ENCODE peak calls at places on chromosomes 13 and 19, in nine cellular contexts. D is A549, I is NB4, G is tibial nerve, B is adrenal gland, X is HCT116, V is Peyer's patch, T is body of pancreas, C is heart left ventricle. Z is an unnamed sample.

GRCh38 chr13:113474179-113474578 is 16.3 kb downstream of the DCUN1D2 start:
- DNase-seq in D (no peak), I (peak), G (no peak), B (no peak), X (no peak), V (no peak), T (no peak), C (no peak), Z (no peak)

GRCh38 chr13:112118451-112119064 is 51.6 kb downstream of the SOX1 start:
- DNase-seq in D (no peak), I (no peak), G (no peak), B (no peak), X (no peak), V (no peak), T (no peak), C (peak), Z (no peak)

GRCh38 chr19:30273184-30273583 is 99.0 kb upstream of the ZNF536 start:
- DNase-seq in D (no peak), I (no peak), G (no peak), B (no peak), X (no peak), V (no peak), T (no peak), C (no peak), Z (no peak)

GRCh38 chr13:27483421-27483820 is 33.1 kb upstream of the MTIF3 start:
- DNase-seq in D (no peak), I (no peak), G (no peak), B (no peak), X (no peak), V (peak), T (no peak), C (no peak), Z (peak)

GRCh38 chr19:16208847-16209246 is 11.1 kb downstream of the AP1M1 start:
- DNase-seq in D (no peak), I (no peak), G (no peak), B (no peak), X (no peak), V (peak), T (no peak), C (no peak), Z (no peak)

GRCh38 chr19:47376589-47377144 is 27.6 kb downstream of the DHX34 start:
- DNase-seq in D (no peak), I (peak), G (no peak), B (no peak), X (no peak), V (no peak), T (no peak), C (no peak), Z (no peak)

GRCh38 chr19:10228925-10229324 is 2.2 kb downstream of the S1PR2 start:
- DNase-seq in D (peak), I (peak), G (peak), B (no peak), X (no peak), V (peak), T (no peak), C (no peak), Z (no peak)

GRCh38 chr13:110455941-110456340 is 105.6 kb downstream of the RAB20 start:
- DNase-seq in D (peak), I (peak), G (peak), B (peak), X (peak), V (peak), T (peak), C (peak), Z (peak)

GRCh38 chr13:26872444-26873173 is 112.0 kb upstream of the GPR12 start:
- DNase-seq in D (peak), I (peak), G (no peak), B (peak), X (peak), V (peak), T (peak), C (peak), Z (peak)

GRCh38 chr13:106916329-106916728 is 348.4 kb upstream of the ARGLU1 start:
- DNase-seq in D (no peak), I (no peak), G (no peak), B (no peak), X (no peak), V (no peak), T (no peak), C (no peak), Z (no peak)

GRCh38 chr13:51801631-51802099 is 2.3 kb downstream of the DHRS12 start:
- DNase-seq in D (peak), I (no peak), G (peak), B (peak), X (no peak), V (peak), T (peak), C (peak), Z (peak)

GRCh38 chr13:77980592-77980991 is 62.0 kb upstream of the EDNRB start:
- DNase-seq in D (peak), I (no peak), G (no peak), B (no peak), X (no peak), V (no peak), T (no peak), C (no peak), Z (no peak)

GRCh38 chr13:26811636-26812035 is 51.0 kb upstream of the GPR12 start:
- DNase-seq in D (no peak), I (no peak), G (no peak), B (no peak), X (no peak), V (no peak), T (no peak), C (no peak), Z (peak)

GRCh38 chr13:21014666-21015170 is 46.7 kb downstream of the LATS2 start:
- DNase-seq in D (peak), I (no peak), G (no peak), B (peak), X (no peak), V (peak), T (no peak), C (no peak), Z (peak)

GRCh38 chr19:29487432-29487831 is 38.4 kb upstream of the VSTM2B start:
- DNase-seq in D (no peak), I (peak), G (no peak), B (no peak), X (no peak), V (peak), T (no peak), C (no peak), Z (no peak)

GRCh38 chr13:24274452-24274971 is 34.9 kb upstream of the C1QTNF9 start:
- DNase-seq in D (no peak), I (no peak), G (no peak), B (no peak), X (no peak), V (peak), T (no peak), C (peak), Z (no peak)

GRCh38 chr13:111239754-111240670 is 80.4 kb upstream of the TEX29 start:
- DNase-seq in D (no peak), I (peak), G (no peak), B (no peak), X (no peak), V (no peak), T (no peak), C (no peak), Z (no peak)

GRCh38 chr13:25046985-25047660 is 48.8 kb upstream of the PABPC3 start:
- DNase-seq in D (no peak), I (no peak), G (no peak), B (no peak), X (no peak), V (no peak), T (no peak), C (no peak), Z (no peak)

GRCh38 chr13:49956131-49956530 is 20.0 kb upstream of the SPRYD7 start:
- DNase-seq in D (no peak), I (peak), G (no peak), B (no peak), X (no peak), V (no peak), T (no peak), C (no peak), Z (no peak)

GRCh38 chr19:52227980-52228379 is 38.1 kb downstream of the PPP2R1A start:
- DNase-seq in D (no peak), I (no peak), G (no peak), B (no peak), X (no peak), V (no peak), T (no peak), C (no peak), Z (no peak)

GRCh38 chr13:33180009-33180804 is 105.3 kb downstream of the STARD13 start:
- DNase-seq in D (no peak), I (no peak), G (no peak), B (no peak), X (no peak), V (no peak), T (no peak), C (no peak), Z (no peak)

GRCh38 chr19:32674153-32674958 is 624 bp downstream of the ANKRD27 start:
- DNase-seq in D (no peak), I (peak), G (no peak), B (no peak), X (no peak), V (no peak), T (no peak), C (no peak), Z (no peak)
- TF ChIP-seq CTCF in D (no peak), I (no peak), G (no peak), B (peak), X (no peak), V (peak), T (no peak), C (no peak), Z (no peak)

GRCh38 chr19:18671303-18672043 is 12.0 kb upstream of the CRTC1 start:
- DNase-seq in D (no peak), I (no peak), G (no peak), B (no peak), X (no peak), V (no peak), T (no peak), C (no peak), Z (no peak)

GRCh38 chr19:18668744-18669523 is 14.5 kb upstream of the CRTC1 start:
- DNase-seq in D (no peak), I (no peak), G (no peak), B (no peak), X (no peak), V (no peak), T (no peak), C (no peak), Z (no peak)

GRCh38 chr19:18669883-18670282 is 13.6 kb upstream of the CRTC1 start:
- DNase-seq in D (no peak), I (no peak), G (no peak), B (no peak), X (no peak), V (no peak), T (no peak), C (no peak), Z (no peak)

GRCh38 chr19:18669524-18669817 is 14.0 kb upstream of the CRTC1 start:
- DNase-seq in D (no peak), I (no peak), G (no peak), B (no peak), X (no peak), V (no peak), T (no peak), C (no peak), Z (no peak)

DNA sequence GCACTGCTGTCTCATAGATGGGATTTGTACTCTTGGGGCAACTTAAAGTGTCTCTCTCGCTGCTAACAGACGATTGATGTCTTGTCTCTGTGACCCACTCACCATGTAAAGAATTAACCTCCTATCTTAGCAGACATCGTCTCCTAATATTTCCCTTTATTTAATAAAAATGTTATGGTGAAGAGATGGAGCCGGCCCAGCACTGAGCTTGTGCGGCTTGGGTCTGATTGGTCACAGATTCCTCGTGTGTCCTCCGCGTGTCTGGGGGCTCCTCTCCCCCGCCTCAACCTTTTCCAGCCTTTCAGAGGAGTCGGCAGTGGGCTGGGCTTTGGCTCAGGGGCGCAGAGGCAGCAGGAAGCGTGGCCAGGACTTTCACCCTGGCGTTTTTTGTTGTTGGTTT is 13.2 kb upstream of the CRTC1 start:
- DNase-seq in D (no peak), I (no peak), G (no peak), B (no peak), X (no peak), V (no peak), T (no peak), C (no peak), Z (no peak)
- H3K4me3 ChIP-seq in D (no peak), I (no peak), G (no peak), B (no peak), X (no peak), V (no peak), T (no peak), C (no peak), Z (no peak)

GRCh38 chr13:30610311-30610710 is 7.4 kb upstream of the USPL1 start:
- DNase-seq in D (no peak), I (no peak), G (no peak), B (no peak), X (no peak), V (no peak), T (no peak), C (no peak), Z (no peak)
- TF ChIP-seq POLR2A in D (no peak), I (no peak), G (no peak), B (no peak), X (no peak), V (no peak), T (no peak), C (no peak), Z (no peak)

DNA sequence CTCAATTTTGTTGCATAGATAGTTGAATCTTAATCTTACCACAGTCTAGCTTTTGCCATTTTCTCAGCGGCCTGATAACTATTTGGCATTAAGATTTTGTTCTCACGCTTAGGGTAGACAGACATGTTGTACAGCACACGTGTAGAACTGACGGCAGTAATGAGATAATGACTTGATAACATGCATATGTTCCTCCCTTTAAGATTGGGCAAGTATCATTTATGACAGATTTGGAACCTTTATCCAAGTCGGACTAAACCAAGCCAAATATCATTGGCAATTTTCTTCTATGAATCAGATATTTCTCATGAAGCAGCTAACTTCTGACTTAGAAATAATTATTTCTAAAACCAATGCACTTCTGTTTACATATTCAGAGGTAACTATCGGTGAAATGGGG is 205.5 kb downstream of the NDFIP2 start:
- DNase-seq in D (no peak), I (no peak), G (no peak), B (no peak), X (no peak), V (no peak), T (no peak), C (no peak), Z (no peak)
- TF ChIP-seq CTCF in D (no peak), I (no peak), G (no peak), B (no peak), X (no peak), V (no peak), T (no peak), C (no peak), Z (no peak)

GRCh38 chr19:45971260-45971902 is 2.3 kb downstream of the NOVA2 start:
- DNase-seq in D (no peak), I (no peak), G (no peak), B (no peak), X (no peak), V (no peak), T (no peak), C (no peak), Z (no peak)

GRCh38 chr19:45975296-45975695 is 1.6 kb upstream of the NOVA2 start:
- DNase-seq in D (no peak), I (no peak), G (no peak), B (no peak), X (no peak), V (no peak), T (no peak), C (no peak), Z (no peak)

GRCh38 chr19:45972944-45973525 is 630 bp downstream of the NOVA2 start:
- DNase-seq in D (no peak), I (no peak), G (no peak), B (no peak), X (no peak), V (no peak), T (no peak), C (no peak), Z (no peak)

GRCh38 chr19:45972081-45972943 is 1.4 kb downstream of the NOVA2 start:
- DNase-seq in D (no peak), I (peak), G (peak), B (no peak), X (no peak), V (no peak), T (no peak), C (no peak), Z (no peak)

DNA sequence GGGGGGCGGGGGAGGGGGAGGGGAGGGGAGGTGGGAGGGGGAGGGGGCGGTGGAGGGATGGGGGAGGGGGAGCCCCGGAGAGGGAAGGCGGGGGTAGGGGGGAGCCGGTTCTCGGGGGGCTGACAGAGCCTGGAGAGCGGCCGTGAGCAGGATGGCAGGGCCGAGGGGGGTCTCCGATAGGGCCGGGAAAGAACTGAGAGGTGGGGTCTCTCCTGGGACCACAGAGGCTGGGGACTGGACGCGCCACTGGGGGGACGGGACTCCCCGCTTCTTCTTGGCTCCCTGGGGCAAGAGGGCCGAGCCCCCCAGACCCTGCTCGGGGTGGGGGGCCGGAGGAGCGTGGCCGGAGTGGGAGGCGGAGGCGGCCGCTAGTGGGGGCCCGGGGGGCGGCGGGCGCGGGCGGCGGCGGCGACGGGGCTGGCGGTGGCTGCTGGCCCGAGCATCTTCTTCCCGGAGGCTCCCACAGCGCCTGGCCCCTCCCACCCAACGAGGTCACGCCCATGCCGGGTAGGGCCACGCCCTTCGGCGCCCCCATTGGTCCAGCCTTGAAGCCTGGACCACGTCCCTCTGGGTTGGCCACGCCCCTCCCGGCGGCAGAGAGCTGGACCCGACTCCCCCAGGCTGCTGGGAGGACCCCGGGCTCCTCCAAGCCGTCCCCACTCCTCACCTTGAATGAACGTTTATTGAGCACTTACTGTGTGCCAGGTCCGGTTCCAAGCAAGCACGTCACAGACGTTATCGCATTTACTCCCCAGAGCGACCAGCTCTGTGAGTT is at the start of gene NOVA2:
- DNase-seq in D (peak), I (peak), G (peak), B (peak), X (peak), V (peak), T (peak), C (peak), Z (peak)
- H3K4me3 ChIP-seq in D (peak), I (no peak), G (peak), B (no peak), X (peak), V (peak), T (no peak), C (peak), Z (no peak)

DNA sequence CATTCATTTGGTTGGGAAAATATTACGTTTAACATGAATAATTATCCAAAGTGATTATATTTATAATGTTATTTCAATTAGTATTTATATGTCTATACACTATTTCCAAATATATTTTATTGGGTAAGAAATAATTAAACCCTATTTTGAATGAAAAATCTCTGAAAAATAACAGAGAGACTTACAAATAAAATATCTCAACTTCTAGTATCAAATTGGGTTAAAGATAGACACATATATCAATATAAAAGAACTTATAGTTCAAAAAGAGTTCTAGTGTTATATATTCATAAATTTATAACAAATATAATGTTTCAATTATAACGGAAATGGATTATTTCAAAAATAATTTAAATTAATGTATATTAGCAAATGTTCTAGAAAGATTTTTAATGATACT is 482.6 kb upstream of the PCDH20 start:
- DNase-seq in D (no peak), I (no peak), G (no peak), B (no peak), X (no peak), V (no peak), T (no peak), C (no peak), Z (no peak)
- TF ChIP-seq POLR2A in D (no peak), I (no peak), G (no peak), B (no peak), X (no peak), V (no peak), T (no peak), C (no peak), Z (no peak)

DNA sequence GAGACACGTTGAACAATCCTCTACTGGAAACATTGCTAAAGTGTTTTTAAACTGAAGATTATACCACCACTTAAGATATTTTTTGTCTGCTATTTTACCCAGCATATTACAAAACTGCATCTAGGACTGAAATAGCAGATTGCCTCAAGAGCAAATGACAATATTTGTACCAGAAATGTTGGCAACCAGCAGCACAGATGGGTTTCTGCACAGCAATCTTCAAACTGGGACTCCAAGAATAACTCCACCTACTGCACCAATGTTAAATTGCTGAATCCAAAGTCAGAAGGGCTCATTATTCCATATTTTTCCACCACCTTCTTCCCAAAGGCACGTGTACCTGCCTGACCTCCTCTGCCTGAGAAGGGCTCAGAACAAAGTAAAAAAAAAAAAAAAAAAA is 79.6 kb downstream of the FOXO1 start:
- DNase-seq in D (no peak), I (no peak), G (no peak), B (no peak), X (no peak), V (no peak), T (no peak), C (no peak), Z (no peak)
- TF ChIP-seq CTCF in D (no peak), I (no peak), G (no peak), B (peak), X (no peak), V (no peak), T (no peak), C (no peak), Z (no peak)

DNA sequence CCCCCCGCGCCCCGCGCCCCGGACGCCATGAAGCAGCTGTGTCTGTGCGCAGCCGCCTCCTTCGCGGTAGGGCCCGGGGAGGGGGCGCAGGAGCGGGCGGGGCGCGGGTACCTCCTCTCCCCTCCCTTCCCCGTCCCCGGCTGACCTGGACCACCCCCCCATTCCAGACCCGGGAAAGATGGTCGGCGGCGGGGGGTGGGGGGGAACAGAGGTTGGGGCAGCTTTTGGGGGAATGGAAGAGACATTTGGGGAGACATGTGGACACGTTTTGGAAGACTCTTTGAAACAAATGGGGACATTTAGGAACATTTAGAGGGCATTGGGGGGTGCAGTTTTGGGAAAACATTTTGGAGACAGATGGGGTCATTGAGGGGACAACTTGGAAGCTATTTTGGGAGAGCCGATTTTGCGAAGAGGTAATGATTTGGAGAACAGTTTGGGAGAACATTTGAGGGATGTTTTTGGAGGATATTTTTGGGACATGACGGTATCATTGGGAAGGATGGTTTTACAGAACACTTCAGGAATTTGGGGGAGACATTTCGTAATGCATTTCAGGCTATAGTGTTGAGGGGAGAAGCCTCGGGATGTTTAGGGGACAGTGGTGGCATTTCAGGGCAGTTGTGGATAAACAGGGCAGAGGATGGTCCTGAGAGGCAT is 16.1 kb downstream of the ANKRD24 start:
- DNase-seq in D (no peak), I (no peak), G (no peak), B (no peak), X (no peak), V (no peak), T (no peak), C (no peak), Z (no peak)
- H3K4me3 ChIP-seq in D (peak), I (no peak), G (no peak), B (no peak), X (no peak), V (no peak), T (no peak), C (no peak), Z (no peak)